ENCODE peak calls at places on chromosomes 4 and X, in nine cellular contexts. B is coronary artery, P is Daoy, K is T-cell, H is activated gamma-delta T cell, Y is glutamatergic neuron, J is cardiac fibroblast, T is C1 segment of cervical spinal cord, Q is transverse colon. V is an unnamed sample.

GRCh38 chr4:66475596-66475995 is 805.3 kb upstream of the EPHA5 start:
- DNase-seq in P (no peak), H (no peak), J (peak), B (no peak), Y (no peak), Q (no peak), K (no peak), T (no peak), V (no peak)

GRCh38 chr4:89482248-89482647 is 174.6 kb upstream of the GPRIN3 start:
- DNase-seq in K (no peak), Y (no peak), H (no peak), J (peak), Q (no peak), B (no peak), T (no peak), P (peak), V (no peak)

GRCh38 chr4:31408136-31408535 is 688.0 kb downstream of the PCDH7 start:
- DNase-seq in Y (no peak), T (no peak), J (no peak), P (no peak), Q (no peak), H (no peak), B (no peak), K (no peak), V (no peak)

GRCh38 chr4:128810871-128811570 is 1.5 kb downstream of the JADE1 start:
- DNase-seq in H (peak), P (peak), T (peak), J (peak), Y (peak), B (peak), Q (peak), K (peak), V (peak)

GRCh38 chr4:154076921-154077320 is 288.0 kb upstream of the SFRP2 start:
- DNase-seq in K (no peak), H (no peak), T (no peak), B (no peak), Q (no peak), J (peak), Y (no peak), P (no peak), V (no peak)

GRCh38 chr4:38178666-38178995 is 218.4 kb downstream of the PTTG2 start:
- DNase-seq in K (no peak), Q (no peak), B (no peak), Y (no peak), H (no peak), T (no peak), J (no peak), P (no peak), V (no peak)

GRCh38 chr4:148270600-148270999 is 171.6 kb downstream of the NR3C2 start:
- DNase-seq in T (no peak), H (no peak), B (no peak), Y (no peak), Q (no peak), J (no peak), P (no peak), K (no peak), V (no peak)

GRCh38 chr4:86280246-86280645 is 79.6 kb downstream of the MAPK10 start:
- DNase-seq in H (no peak), B (no peak), T (no peak), P (no peak), Q (no peak), J (no peak), K (no peak), Y (no peak), V (no peak)

GRCh38 chr4:570754-571153 is 5.3 kb downstream of the TMEM271 start:
- DNase-seq in K (no peak), T (no peak), Q (no peak), J (no peak), H (no peak), P (no peak), Y (no peak), B (no peak), V (no peak)

GRCh38 chr4:100838286-100838685 is 320.5 kb upstream of the EMCN start:
- DNase-seq in T (no peak), H (no peak), P (no peak), Q (no peak), K (no peak), B (no peak), J (no peak), Y (peak), V (no peak)

GRCh38 chr4:42786350-42787070 is 106.0 kb upstream of the GRXCR1 start:
- DNase-seq in J (no peak), K (no peak), T (no peak), H (no peak), B (no peak), Q (no peak), P (peak), Y (peak), V (no peak)

GRCh38 chr4:141054446-141054845 is 78.8 kb downstream of the RNF150 start:
- DNase-seq in H (no peak), P (no peak), Y (no peak), B (no peak), Q (no peak), K (no peak), T (no peak), J (no peak), V (no peak)

GRCh38 chr4:82733636-82734035 is 65.0 kb downstream of the SCD5 start:
- DNase-seq in K (no peak), Y (no peak), P (peak), B (no peak), H (no peak), T (no peak), J (peak), Q (no peak), V (peak)

GRCh38 chr4:28883211-28883610 is 1837.0 kb upstream of the PCDH7 start:
- DNase-seq in K (no peak), Y (no peak), H (no peak), T (no peak), Q (no peak), P (no peak), B (no peak), J (no peak), V (no peak)

GRCh38 chr4:31100551-31100950 is 380.4 kb downstream of the PCDH7 start:
- DNase-seq in H (no peak), B (no peak), Q (no peak), J (no peak), K (no peak), Y (no peak), P (no peak), T (no peak), V (no peak)

GRCh38 chr4:188154668-188155423 is 15.6 kb downstream of the TRIML1 start:
- DNase-seq in T (no peak), K (no peak), B (no peak), H (no peak), Y (no peak), J (no peak), P (no peak), Q (no peak), V (no peak)

GRCh38 chr4:62676962-62677361 is 1476.8 kb downstream of the ADGRL3 start:
- DNase-seq in K (no peak), Y (no peak), T (no peak), Q (no peak), P (no peak), B (no peak), J (no peak), H (no peak), V (no peak)

GRCh38 chr4:139872274-139872673 is 206.7 kb downstream of the MGST2 start:
- DNase-seq in Q (no peak), T (no peak), J (peak), P (peak), K (no peak), H (no peak), Y (no peak), B (no peak), V (no peak)

GRCh38 chr4:132299866-132300265 is 849.2 kb upstream of the PCDH10 start:
- DNase-seq in Q (no peak), B (no peak), H (no peak), Y (no peak), J (no peak), P (no peak), K (no peak), T (no peak), V (no peak)

GRCh38 chr4:184344435-184344834 is 126.8 kb upstream of the ENPP6 start:
- DNase-seq in T (no peak), P (no peak), Y (no peak), J (no peak), Q (no peak), B (no peak), H (no peak), K (no peak), V (no peak)

GRCh38 chr4:6092131-6092530 is 73.9 kb upstream of the C4orf50 start:
- DNase-seq in K (no peak), P (peak), J (no peak), B (no peak), H (no peak), T (no peak), Q (no peak), Y (no peak), V (no peak)

GRCh38 chrX:10158279-10158939 is 1.6 kb downstream of the CLCN4 start:
- DNase-seq in J (no peak), T (peak), P (no peak), Q (no peak), B (no peak), K (peak), Y (peak), H (no peak), V (peak)

GRCh38 chrX:7083468-7084396 is 63.8 kb upstream of the STS start:
- DNase-seq in Y (no peak), H (no peak), Q (peak), B (no peak), K (peak), T (no peak), J (peak), P (peak), V (no peak)

GRCh38 chr4:86523333-86523732 is 70.8 kb upstream of the PTPN13 start:
- DNase-seq in Q (no peak), B (no peak), J (no peak), T (no peak), P (no peak), K (no peak), Y (no peak), H (no peak), V (no peak)

GRCh38 chr4:78057135-78057599 is at the start of gene FRAS1:
- DNase-seq in Y (peak), H (no peak), T (no peak), B (no peak), Q (peak), K (no peak), J (no peak), P (peak), V (no peak)

GRCh38 chrX:103817502-103817901 is 14.6 kb downstream of the RAB9B start:
- DNase-seq in T (peak), H (no peak), Q (no peak), K (no peak), J (peak), B (no peak), P (peak), Y (no peak), V (no peak)

GRCh38 chr4:181281451-181281850 is 961.8 kb upstream of the TENM3 start:
- DNase-seq in J (no peak), H (no peak), Q (no peak), P (no peak), B (no peak), Y (no peak), K (no peak), T (no peak), V (no peak)

GRCh38 chr4:52577285-52577968 is 81.7 kb downstream of the USP46 start:
- DNase-seq in P (no peak), H (no peak), B (no peak), K (no peak), J (peak), Y (no peak), Q (no peak), T (no peak), V (no peak)

V was measured in hypothalamus.